ENCODE peak calls at places on chromosomes 1 and 21, in nine cellular contexts. One of them, this sample, is unnamed.

GRCh38 chr1:57678138-57678537 is 254.3 kb upstream of the DAB1 start:
- DNase-seq in suprapubic skin: no peak
- DNase-seq in ovary: no peak
- DNase-seq in stomach: no peak
- DNase-seq in transverse colon: no peak
- DNase-seq in nephron progenitor cell: no peak
- DNase-seq in Panc1: no peak
- DNase-seq in cardiac fibroblast: no peak
- DNase-seq in Calu3: no peak
- DNase-seq in this sample: no peak

GRCh38 chr1:211517006-211517405 is 25.0 kb upstream of the RD3 start:
- DNase-seq in suprapubic skin: no peak
- DNase-seq in ovary: no peak
- DNase-seq in stomach: peak
- DNase-seq in transverse colon: peak
- DNase-seq in nephron progenitor cell: no peak
- DNase-seq in Panc1: no peak
- DNase-seq in cardiac fibroblast: no peak
- DNase-seq in Calu3: peak
- DNase-seq in this sample: no peak

GRCh38 chr1:119646521-119647227 is 1.4 kb downstream of the ZNF697 start:
- DNase-seq in suprapubic skin: no peak
- DNase-seq in ovary: no peak
- DNase-seq in stomach: no peak
- DNase-seq in transverse colon: no peak
- DNase-seq in nephron progenitor cell: no peak
- DNase-seq in Panc1: no peak
- DNase-seq in cardiac fibroblast: peak
- DNase-seq in Calu3: no peak
- DNase-seq in this sample: no peak

GRCh38 chr21:42678118-42678430 is 24.7 kb downstream of the PDE9A start:
- DNase-seq in suprapubic skin: no peak
- DNase-seq in ovary: no peak
- DNase-seq in stomach: no peak
- DNase-seq in transverse colon: no peak
- DNase-seq in nephron progenitor cell: no peak
- DNase-seq in Panc1: no peak
- DNase-seq in cardiac fibroblast: no peak
- DNase-seq in Calu3: no peak
- DNase-seq in this sample: no peak

GRCh38 chr1:203351037-203351625 is at the start of gene FMOD:
- DNase-seq in suprapubic skin: peak
- DNase-seq in ovary: peak
- DNase-seq in stomach: peak
- DNase-seq in transverse colon: peak
- DNase-seq in nephron progenitor cell: no peak
- DNase-seq in Panc1: no peak
- DNase-seq in cardiac fibroblast: peak
- DNase-seq in Calu3: peak
- DNase-seq in this sample: no peak

GRCh38 chr1:201461783-201462441 is 7.1 kb downstream of the PHLDA3 start:
- DNase-seq in suprapubic skin: peak
- DNase-seq in ovary: peak
- DNase-seq in stomach: peak
- DNase-seq in transverse colon: peak
- DNase-seq in nephron progenitor cell: no peak
- DNase-seq in Panc1: peak
- DNase-seq in cardiac fibroblast: peak
- DNase-seq in Calu3: peak
- DNase-seq in this sample: no peak

GRCh38 chr1:91026777-91027176 is 4.9 kb upstream of the ZNF644 start:
- DNase-seq in suprapubic skin: no peak
- DNase-seq in ovary: no peak
- DNase-seq in stomach: no peak
- DNase-seq in transverse colon: no peak
- DNase-seq in nephron progenitor cell: no peak
- DNase-seq in Panc1: no peak
- DNase-seq in cardiac fibroblast: peak
- DNase-seq in Calu3: no peak
- DNase-seq in this sample: no peak

GRCh38 chr1:244280859-244281258 is 170.8 kb downstream of the ADSS2 start:
- DNase-seq in suprapubic skin: no peak
- DNase-seq in ovary: no peak
- DNase-seq in stomach: no peak
- DNase-seq in transverse colon: no peak
- DNase-seq in nephron progenitor cell: no peak
- DNase-seq in Panc1: no peak
- DNase-seq in cardiac fibroblast: peak
- DNase-seq in Calu3: no peak
- DNase-seq in this sample: no peak

GRCh38 chr1:14696766-14697165 is 98.3 kb downstream of the KAZN start:
- DNase-seq in suprapubic skin: no peak
- DNase-seq in ovary: no peak
- DNase-seq in stomach: no peak
- DNase-seq in transverse colon: no peak
- DNase-seq in nephron progenitor cell: no peak
- DNase-seq in Panc1: no peak
- DNase-seq in cardiac fibroblast: no peak
- DNase-seq in Calu3: no peak
- DNase-seq in this sample: no peak

GRCh38 chr1:218945050-218945449 is 228.6 kb upstream of the LYPLAL1 start:
- DNase-seq in suprapubic skin: no peak
- DNase-seq in ovary: no peak
- DNase-seq in stomach: no peak
- DNase-seq in transverse colon: no peak
- DNase-seq in nephron progenitor cell: no peak
- DNase-seq in Panc1: no peak
- DNase-seq in cardiac fibroblast: peak
- DNase-seq in Calu3: no peak
- DNase-seq in this sample: no peak

GRCh38 chr1:156797212-156797871 is 19.3 kb downstream of the SH2D2A start:
- DNase-seq in suprapubic skin: no peak
- DNase-seq in ovary: no peak
- DNase-seq in stomach: peak
- DNase-seq in transverse colon: peak
- DNase-seq in nephron progenitor cell: peak
- DNase-seq in Panc1: peak
- DNase-seq in cardiac fibroblast: peak
- DNase-seq in Calu3: peak
- DNase-seq in this sample: no peak

GRCh38 chr1:162973381-162973795 is 95.8 kb upstream of the RGS4 start:
- DNase-seq in suprapubic skin: no peak
- DNase-seq in ovary: no peak
- DNase-seq in stomach: no peak
- DNase-seq in transverse colon: no peak
- DNase-seq in nephron progenitor cell: no peak
- DNase-seq in Panc1: no peak
- DNase-seq in cardiac fibroblast: peak
- DNase-seq in Calu3: no peak
- DNase-seq in this sample: no peak

GRCh38 chr1:111161843-111162242 is 21.8 kb downstream of the CEPT1 start:
- DNase-seq in suprapubic skin: no peak
- DNase-seq in ovary: no peak
- DNase-seq in stomach: no peak
- DNase-seq in transverse colon: no peak
- DNase-seq in nephron progenitor cell: no peak
- DNase-seq in Panc1: no peak
- DNase-seq in cardiac fibroblast: peak
- DNase-seq in Calu3: no peak
- DNase-seq in this sample: no peak

GRCh38 chr1:15620155-15620545 is 2.9 kb downstream of the DDI2 start:
- DNase-seq in suprapubic skin: no peak
- DNase-seq in ovary: no peak
- DNase-seq in stomach: no peak
- DNase-seq in transverse colon: no peak
- DNase-seq in nephron progenitor cell: no peak
- DNase-seq in Panc1: no peak
- DNase-seq in cardiac fibroblast: peak
- DNase-seq in Calu3: no peak
- DNase-seq in this sample: no peak

GRCh38 chr1:183416850-183417690 is 1.1 kb downstream of the NMNAT2 start:
- DNase-seq in suprapubic skin: no peak
- DNase-seq in ovary: peak
- DNase-seq in stomach: peak
- DNase-seq in transverse colon: peak
- DNase-seq in nephron progenitor cell: peak
- DNase-seq in Panc1: no peak
- DNase-seq in cardiac fibroblast: peak
- DNase-seq in Calu3: peak
- DNase-seq in this sample: no peak

GRCh38 chr1:40651138-40651857 is 14.2 kb downstream of the RIMS3 start:
- DNase-seq in suprapubic skin: no peak
- DNase-seq in ovary: no peak
- DNase-seq in stomach: peak
- DNase-seq in transverse colon: peak
- DNase-seq in nephron progenitor cell: no peak
- DNase-seq in Panc1: no peak
- DNase-seq in cardiac fibroblast: no peak
- DNase-seq in Calu3: peak
- DNase-seq in this sample: no peak
- TF ChIP-seq CTCF in suprapubic skin: no peak
- TF ChIP-seq CTCF in ovary: no peak
- TF ChIP-seq CTCF in stomach: no peak
- TF ChIP-seq CTCF in transverse colon: no peak
- TF ChIP-seq CTCF in nephron progenitor cell: no peak
- TF ChIP-seq CTCF in Panc1: no peak
- TF ChIP-seq CTCF in cardiac fibroblast: no peak
- TF ChIP-seq CTCF in Calu3: no peak
- TF ChIP-seq CTCF in this sample: no peak

GRCh38 chr1:28792644-28793121 is 19.3 kb upstream of the OPRD1 start:
- DNase-seq in suprapubic skin: no peak
- DNase-seq in ovary: no peak
- DNase-seq in stomach: no peak
- DNase-seq in transverse colon: no peak
- DNase-seq in nephron progenitor cell: no peak
- DNase-seq in Panc1: no peak
- DNase-seq in cardiac fibroblast: no peak
- DNase-seq in Calu3: no peak
- DNase-seq in this sample: no peak
- TF ChIP-seq CTCF in suprapubic skin: no peak
- TF ChIP-seq CTCF in ovary: no peak
- TF ChIP-seq CTCF in stomach: no peak
- TF ChIP-seq CTCF in transverse colon: no peak
- TF ChIP-seq CTCF in nephron progenitor cell: no peak
- TF ChIP-seq CTCF in Panc1: no peak
- TF ChIP-seq CTCF in cardiac fibroblast: peak
- TF ChIP-seq CTCF in Calu3: no peak
- TF ChIP-seq CTCF in this sample: no peak

GRCh38 chr1:222547260-222547614 is 667 bp downstream of the HHIPL2 start:
- DNase-seq in suprapubic skin: no peak
- DNase-seq in ovary: no peak
- DNase-seq in stomach: no peak
- DNase-seq in transverse colon: no peak
- DNase-seq in nephron progenitor cell: no peak
- DNase-seq in Panc1: no peak
- DNase-seq in cardiac fibroblast: no peak
- DNase-seq in Calu3: no peak
- DNase-seq in this sample: no peak

GRCh38 chr1:222546548-222547259 is 1.2 kb downstream of the HHIPL2 start:
- DNase-seq in suprapubic skin: no peak
- DNase-seq in ovary: no peak
- DNase-seq in stomach: no peak
- DNase-seq in transverse colon: no peak
- DNase-seq in nephron progenitor cell: peak
- DNase-seq in Panc1: peak
- DNase-seq in cardiac fibroblast: peak
- DNase-seq in Calu3: peak
- DNase-seq in this sample: no peak

GRCh38 chr1:222546091-222546490 is 1.8 kb downstream of the HHIPL2 start:
- DNase-seq in suprapubic skin: no peak
- DNase-seq in ovary: no peak
- DNase-seq in stomach: no peak
- DNase-seq in transverse colon: no peak
- DNase-seq in nephron progenitor cell: no peak
- DNase-seq in Panc1: no peak
- DNase-seq in cardiac fibroblast: no peak
- DNase-seq in Calu3: no peak
- DNase-seq in this sample: no peak

GRCh38 chr1:222543817-222544216 is 4.1 kb downstream of the HHIPL2 start:
- DNase-seq in suprapubic skin: no peak
- DNase-seq in ovary: no peak
- DNase-seq in stomach: no peak
- DNase-seq in transverse colon: no peak
- DNase-seq in nephron progenitor cell: no peak
- DNase-seq in Panc1: no peak
- DNase-seq in cardiac fibroblast: no peak
- DNase-seq in Calu3: no peak
- DNase-seq in this sample: no peak

GRCh38 chr1:222547944-222548671 is at the start of gene HHIPL2:
- DNase-seq in suprapubic skin: no peak
- DNase-seq in ovary: no peak
- DNase-seq in stomach: no peak
- DNase-seq in transverse colon: no peak
- DNase-seq in nephron progenitor cell: no peak
- DNase-seq in Panc1: no peak
- DNase-seq in cardiac fibroblast: peak
- DNase-seq in Calu3: no peak
- DNase-seq in this sample: no peak
- TF ChIP-seq CTCF in suprapubic skin: no peak
- TF ChIP-seq CTCF in ovary: no peak
- TF ChIP-seq CTCF in stomach: no peak
- TF ChIP-seq CTCF in transverse colon: no peak
- TF ChIP-seq CTCF in nephron progenitor cell: no peak
- TF ChIP-seq CTCF in Panc1: no peak
- TF ChIP-seq CTCF in cardiac fibroblast: no peak
- TF ChIP-seq CTCF in Calu3: no peak
- TF ChIP-seq CTCF in this sample: no peak

DNA sequence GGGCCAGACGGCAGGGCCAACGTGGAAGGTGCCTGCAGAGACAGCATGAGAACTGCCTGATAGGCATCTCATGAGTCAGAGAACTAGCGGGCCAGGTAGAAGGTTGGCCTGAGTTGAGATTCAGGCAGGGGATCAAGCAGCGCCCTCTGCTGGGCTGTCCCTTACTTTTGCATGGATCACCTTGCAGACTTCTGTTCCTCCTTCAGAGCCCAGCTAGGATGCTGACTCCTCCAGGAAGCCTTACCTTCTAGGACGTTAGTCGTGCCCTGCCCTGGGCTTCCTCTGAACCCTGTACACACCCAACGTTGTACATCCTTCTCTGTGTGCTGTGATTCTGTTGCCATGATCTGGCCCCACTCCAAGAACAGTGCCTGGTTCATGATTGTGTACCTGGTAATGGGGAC is 231.3 kb upstream of the VAMP3 start:
- DNase-seq in suprapubic skin: no peak
- DNase-seq in ovary: no peak
- DNase-seq in stomach: peak
- DNase-seq in transverse colon: peak
- DNase-seq in nephron progenitor cell: peak
- DNase-seq in Panc1: no peak
- DNase-seq in cardiac fibroblast: no peak
- DNase-seq in Calu3: peak
- DNase-seq in this sample: no peak
- TF ChIP-seq CTCF in suprapubic skin: peak
- TF ChIP-seq CTCF in ovary: no peak
- TF ChIP-seq CTCF in stomach: no peak
- TF ChIP-seq CTCF in transverse colon: peak
- TF ChIP-seq CTCF in nephron progenitor cell: peak
- TF ChIP-seq CTCF in Panc1: peak
- TF ChIP-seq CTCF in cardiac fibroblast: peak
- TF ChIP-seq CTCF in Calu3: peak
- TF ChIP-seq CTCF in this sample: no peak